ENCODE peak calls at places on chromosome 9, in eight cellular contexts. K is H1, G is body of pancreas, B is transverse colon, Y is uterus, N is stomach, T is breast epithelium, Q is sigmoid colon. S is an unnamed sample.

GRCh38 chr9:2126331-2126789 is 111.2 kb downstream of the SMARCA2 start:
- DNase-seq in K (no peak), G (peak), B (no peak), Y (peak), N (no peak), T (no peak), Q (peak), S (no peak)

GRCh38 chr9:128685636-128686489 is 3.2 kb upstream of the SET start:
- DNase-seq in K (no peak), G (peak), B (peak), Y (no peak), N (peak), T (no peak), Q (no peak), S (no peak)

GRCh38 chr9:38443181-38443580 is 18.9 kb upstream of the IGFBPL1 start:
- DNase-seq in K (no peak), G (peak), B (no peak), Y (no peak), N (peak), T (peak), Q (no peak), S (no peak)

GRCh38 chr9:71483457-71483856 is 284.9 kb downstream of the CEMIP2 start:
- DNase-seq in K (no peak), G (no peak), B (no peak), Y (no peak), N (no peak), T (no peak), Q (no peak), S (no peak)

GRCh38 chr9:127875306-127875966 is 2.0 kb downstream of the AK1 start:
- DNase-seq in K (no peak), G (no peak), B (no peak), Y (no peak), N (no peak), T (no peak), Q (peak), S (peak)

GRCh38 chr9:24189986-24190385 is 355.7 kb downstream of the IZUMO3 start:
- DNase-seq in K (no peak), G (no peak), B (no peak), Y (no peak), N (no peak), T (no peak), Q (no peak), S (no peak)

GRCh38 chr9:120099064-120099463 is 480.9 kb downstream of the CDK5RAP2 start:
- DNase-seq in K (no peak), G (no peak), B (no peak), Y (no peak), N (no peak), T (no peak), Q (no peak), S (no peak)

GRCh38 chr9:86096382-86096781 is 3.0 kb downstream of the GOLM1 start:
- DNase-seq in K (no peak), G (no peak), B (no peak), Y (no peak), N (no peak), T (no peak), Q (no peak), S (no peak)

GRCh38 chr9:76394896-76395244 is 644 bp upstream of the RFK start:
- DNase-seq in K (no peak), G (peak), B (peak), Y (no peak), N (peak), T (no peak), Q (peak), S (peak)

GRCh38 chr9:83154087-83154736 is 91.3 kb upstream of the RASEF start:
- DNase-seq in K (no peak), G (peak), B (no peak), Y (no peak), N (peak), T (no peak), Q (no peak), S (peak)

GRCh38 chr9:8706546-8706945 is 907.0 kb upstream of the DMAC1 start:
- DNase-seq in K (no peak), G (no peak), B (no peak), Y (no peak), N (no peak), T (no peak), Q (no peak), S (no peak)

GRCh38 chr9:129209580-129209979 is 31.5 kb upstream of the IER5L start:
- DNase-seq in K (no peak), G (no peak), B (no peak), Y (no peak), N (no peak), T (no peak), Q (no peak), S (no peak)

GRCh38 chr9:69620731-69621130 is 51.4 kb downstream of the APBA1 start:
- DNase-seq in K (no peak), G (no peak), B (no peak), Y (no peak), N (no peak), T (no peak), Q (no peak), S (no peak)

GRCh38 chr9:80794197-80794596 is 895.1 kb downstream of the TLE1 start:
- DNase-seq in K (no peak), G (no peak), B (no peak), Y (no peak), N (no peak), T (no peak), Q (no peak), S (no peak)

GRCh38 chr9:108476574-108476973 is 379.2 kb downstream of the ACTL7B start:
- DNase-seq in K (no peak), G (no peak), B (no peak), Y (no peak), N (no peak), T (no peak), Q (no peak), S (no peak)

GRCh38 chr9:98372077-98372812 is 116.8 kb upstream of the TBC1D2 start:
- DNase-seq in K (no peak), G (no peak), B (no peak), Y (no peak), N (peak), T (no peak), Q (peak), S (no peak)

GRCh38 chr9:85994191-85994590 is 53.2 kb downstream of the NAA35 start:
- DNase-seq in K (no peak), G (no peak), B (no peak), Y (no peak), N (no peak), T (no peak), Q (no peak), S (no peak)

GRCh38 chr9:69421908-69422801 is 97.1 kb downstream of the ENTREP1 start:
- DNase-seq in K (peak), G (peak), B (peak), Y (peak), N (peak), T (no peak), Q (peak), S (peak)

GRCh38 chr9:121566401-121567141 is 66.9 kb upstream of the GGTA1 start:
- DNase-seq in K (no peak), G (peak), B (peak), Y (peak), N (no peak), T (no peak), Q (peak), S (peak)

GRCh38 chr9:106797299-106797698 is 65.7 kb upstream of the ZNF462 start:
- DNase-seq in K (no peak), G (no peak), B (peak), Y (no peak), N (no peak), T (no peak), Q (no peak), S (no peak)

GRCh38 chr9:136400038-136400834 is at the start of gene SNAPC4:
- DNase-seq in K (peak), G (peak), B (peak), Y (peak), N (peak), T (peak), Q (peak), S (peak)
- TF ChIP-seq POLR2A in K (peak), G (peak), B (peak), Y (peak), N (no peak), T (no peak), Q (peak), S (peak)

GRCh38 chr9:84404095-84404686 is 63.6 kb upstream of the SLC28A3 start:
- DNase-seq in K (no peak), G (no peak), B (no peak), Y (no peak), N (no peak), T (no peak), Q (no peak), S (peak)

GRCh38 chr9:84405666-84406065 is 65.1 kb upstream of the SLC28A3 start:
- DNase-seq in K (no peak), G (no peak), B (no peak), Y (no peak), N (no peak), T (no peak), Q (no peak), S (no peak)

GRCh38 chr9:84403288-84403687 is 62.7 kb upstream of the SLC28A3 start:
- DNase-seq in K (no peak), G (no peak), B (no peak), Y (no peak), N (no peak), T (no peak), Q (no peak), S (no peak)

GRCh38 chr9:84397822-84398221 is 57.3 kb upstream of the SLC28A3 start:
- DNase-seq in K (no peak), G (no peak), B (no peak), Y (no peak), N (no peak), T (no peak), Q (no peak), S (peak)

GRCh38 chr9:84402517-84402916 is 62.0 kb upstream of the SLC28A3 start:
- DNase-seq in K (no peak), G (no peak), B (no peak), Y (no peak), N (no peak), T (no peak), Q (no peak), S (no peak)
- TF ChIP-seq POLR2A in K (no peak), G (no peak), B (no peak), Y (no peak), N (no peak), T (no peak), Q (no peak), S (no peak)

DNA sequence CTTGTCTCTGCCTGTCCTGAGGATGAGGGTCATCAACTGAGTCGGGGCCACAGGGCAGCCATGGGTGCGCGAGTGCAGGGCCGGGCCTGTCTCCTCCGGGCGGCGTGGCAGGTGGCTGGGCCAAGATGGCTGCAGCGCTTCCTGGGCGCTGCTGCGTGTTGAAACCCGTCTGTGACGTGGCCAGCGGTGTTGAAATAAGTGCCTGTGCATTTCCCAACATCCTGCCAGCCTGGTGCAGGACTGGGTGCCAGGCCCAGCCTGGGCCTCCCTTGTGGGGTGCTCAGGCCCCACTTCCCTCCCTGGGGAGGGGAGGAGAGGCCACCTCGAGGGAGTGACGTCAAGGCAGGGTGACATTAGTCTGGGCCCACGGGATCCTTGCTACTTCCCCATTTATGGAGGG is 45.5 kb downstream of the RXRA start:
- DNase-seq in K (no peak), G (peak), B (peak), Y (no peak), N (peak), T (peak), Q (peak), S (no peak)
- TF ChIP-seq POLR2A in K (no peak), G (no peak), B (no peak), Y (no peak), N (no peak), T (no peak), Q (no peak), S (no peak)

DNA sequence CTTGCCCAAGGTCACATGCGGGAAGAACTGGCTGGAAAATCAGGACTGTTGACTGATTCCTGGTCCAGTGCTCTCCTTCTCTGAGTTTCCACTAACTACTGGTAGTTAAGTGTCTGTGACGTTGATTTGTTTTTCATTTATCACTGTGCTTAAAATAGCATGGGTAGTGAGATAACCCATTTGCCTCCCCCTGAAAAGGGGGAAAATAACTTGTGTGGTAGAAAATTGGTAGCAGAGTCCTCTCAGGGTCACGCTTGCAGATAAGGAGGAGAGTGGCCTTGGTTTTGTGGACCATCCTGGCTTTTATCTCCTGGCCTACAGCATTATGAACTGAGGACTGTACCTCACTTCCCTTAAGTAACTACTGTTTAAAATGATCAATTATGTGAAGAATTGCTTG is 10.9 kb downstream of the FUBP3 start:
- DNase-seq in K (no peak), G (no peak), B (no peak), Y (no peak), N (no peak), T (no peak), Q (no peak), S (no peak)
- TF ChIP-seq POLR2A in K (no peak), G (no peak), B (no peak), Y (no peak), N (no peak), T (no peak), Q (no peak), S (no peak)

DNA sequence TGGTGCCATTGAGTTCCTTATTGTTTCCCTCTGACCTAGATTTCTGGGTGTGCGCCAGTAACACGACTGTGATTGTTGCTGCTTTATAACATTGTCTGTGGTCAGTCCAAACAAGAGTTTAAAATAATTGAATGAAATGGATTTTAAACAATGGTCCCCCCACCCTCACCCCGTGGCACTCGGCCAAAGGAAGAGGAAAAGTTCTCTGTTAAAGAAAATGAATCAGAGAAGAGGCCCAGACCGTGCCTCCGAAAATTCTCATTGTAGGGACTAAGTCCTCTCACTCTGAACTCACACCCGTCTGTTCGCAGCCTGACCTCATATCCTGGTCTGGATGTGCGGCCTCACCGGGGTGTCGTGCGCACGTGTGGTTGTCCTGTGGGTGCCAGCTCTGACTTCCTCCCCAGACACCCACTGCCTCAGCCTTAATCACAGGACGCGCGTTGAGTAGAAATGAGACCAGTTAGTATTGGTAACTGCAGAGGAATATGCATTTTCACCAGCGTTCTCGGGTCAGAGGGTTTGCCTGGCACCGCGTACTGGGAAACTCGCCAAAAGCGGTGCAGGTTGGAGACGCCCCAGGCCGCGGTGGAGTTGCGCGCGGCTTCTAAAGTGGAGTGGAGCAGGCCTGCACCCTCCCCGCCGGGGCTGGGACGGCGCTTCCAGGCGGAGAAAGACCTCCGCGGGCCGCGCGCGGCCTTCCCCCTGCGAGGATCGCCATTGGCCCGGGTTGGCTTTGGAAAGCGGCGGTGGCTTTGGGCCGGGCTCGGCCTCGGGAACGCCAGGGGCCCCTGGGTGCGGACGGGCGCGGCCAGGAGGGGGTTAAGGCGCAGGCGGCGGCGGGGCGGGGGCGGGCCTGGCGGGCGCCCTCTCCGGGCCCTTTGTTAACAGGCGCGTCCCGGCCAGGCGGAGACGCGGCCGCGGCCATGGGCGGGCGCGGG is at the start of gene ABL1:
- DNase-seq in K (no peak), G (peak), B (peak), Y (peak), N (peak), T (peak), Q (peak), S (peak)
- TF ChIP-seq POLR2A in K (no peak), G (peak), B (peak), Y (no peak), N (no peak), T (no peak), Q (peak), S (peak)

DNA sequence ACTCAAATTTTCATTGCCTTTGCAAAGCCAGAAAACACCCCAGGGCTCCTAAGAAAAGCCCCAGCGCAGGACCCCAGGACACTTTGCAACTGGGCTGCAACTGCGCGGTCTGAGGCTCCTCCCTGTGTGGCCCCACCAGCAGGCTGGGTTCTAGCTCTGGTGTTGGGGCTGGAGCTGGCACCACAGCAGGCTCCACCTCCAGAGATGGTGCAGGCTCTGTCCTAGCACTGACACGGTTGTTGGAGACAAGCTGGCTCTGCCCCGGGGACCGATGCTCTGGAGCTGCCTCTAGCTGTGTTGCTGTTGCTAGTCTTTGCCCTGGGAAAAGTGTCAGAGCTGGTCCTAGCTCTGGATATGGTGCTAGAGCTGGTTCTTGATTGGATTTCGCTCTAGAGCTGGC is 13.6 kb downstream of the LCN10 start:
- DNase-seq in K (no peak), G (no peak), B (no peak), Y (no peak), N (no peak), T (no peak), Q (no peak), S (no peak)
- TF ChIP-seq POLR2A in K (no peak), G (no peak), B (no peak), Y (no peak), N (no peak), T (no peak), Q (no peak), S (no peak)

DNA sequence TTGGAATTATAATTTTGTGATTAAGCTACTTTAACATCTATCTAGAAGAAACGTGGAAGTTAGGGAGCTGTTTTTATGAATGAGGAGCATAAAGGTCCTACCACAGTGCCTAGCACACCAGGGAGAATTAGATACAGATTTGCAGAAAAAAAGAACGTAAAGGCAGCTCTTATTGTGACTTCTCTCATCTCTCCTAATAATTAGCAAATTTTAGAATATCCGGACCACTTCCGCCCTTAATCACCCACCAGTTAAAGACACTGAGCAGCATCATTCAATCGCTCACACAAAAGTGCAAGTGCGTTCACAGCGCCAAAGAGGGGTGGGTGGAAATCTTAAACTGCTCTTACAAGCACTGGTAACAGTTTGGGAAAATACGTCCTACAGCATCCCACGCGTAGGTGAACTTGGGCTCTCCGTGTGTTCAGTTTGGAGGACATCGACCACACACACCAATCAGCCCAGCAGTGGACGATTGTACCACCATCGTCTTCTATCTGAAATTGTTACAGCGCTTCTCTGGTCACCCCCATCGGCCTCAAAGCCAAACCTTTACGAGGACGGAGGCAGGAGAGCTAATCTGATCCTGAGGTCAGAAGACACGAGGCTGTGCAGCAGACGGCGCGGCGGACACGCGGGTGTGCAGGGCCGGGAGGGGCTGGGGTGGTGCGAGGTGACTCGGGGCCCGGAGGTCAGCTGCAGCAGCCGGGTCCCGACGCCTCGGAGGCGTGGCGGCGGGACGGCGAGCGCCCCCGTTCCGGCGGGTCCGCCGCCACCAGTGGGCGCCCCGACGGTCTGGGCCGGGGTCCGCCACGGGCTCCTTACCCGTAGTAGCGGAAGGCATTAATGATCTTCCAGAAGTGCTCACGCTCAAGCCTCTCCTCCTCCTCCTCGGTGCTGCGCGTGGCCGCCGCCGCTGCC is 646 bp downstream of the CARNMT1 start:
- DNase-seq in K (peak), G (peak), B (peak), Y (peak), N (peak), T (peak), Q (peak), S (peak)
- TF ChIP-seq POLR2A in K (no peak), G (no peak), B (no peak), Y (no peak), N (no peak), T (no peak), Q (no peak), S (no peak)

GRCh38 chr9:133124123-133124948 is 3.3 kb upstream of the RALGDS start:
- DNase-seq in K (no peak), G (no peak), B (no peak), Y (no peak), N (no peak), T (no peak), Q (no peak), S (no peak)
- TF ChIP-seq POLR2A in K (no peak), G (no peak), B (no peak), Y (no peak), N (no peak), T (no peak), Q (no peak), S (no peak)

GRCh38 chr9:36923025-36923625 is 110.9 kb downstream of the PAX5 start:
- DNase-seq in K (no peak), G (peak), B (no peak), Y (no peak), N (no peak), T (no peak), Q (peak), S (no peak)
- TF ChIP-seq POLR2A in K (no peak), G (no peak), B (no peak), Y (no peak), N (no peak), T (no peak), Q (no peak), S (no peak)

S was measured in H54.